ENCODE peak calls at places on chromosome 9, in nine cellular contexts. One of them, this sample, is unnamed.

GRCh38 chr9:811101-811531 is 30.4 kb upstream of the DMRT1 start:
- DNase-seq in mesendoderm: no peak
- DNase-seq in NT2/D1: no peak
- DNase-seq in mammary epithelial cell: peak; percentile 73
- DNase-seq in tibial nerve: no peak
- DNase-seq in colonic mucosa: no peak
- DNase-seq in GM23248: peak; percentile 24
- DNase-seq in A673: no peak
- DNase-seq in Karpas-422: no peak
- DNase-seq in this sample: no peak

GRCh38 chr9:104970588-104970987 is 42.6 kb upstream of the ABCA1 start:
- DNase-seq in mesendoderm: peak; percentile 65
- DNase-seq in NT2/D1: no peak
- DNase-seq in mammary epithelial cell: no peak
- DNase-seq in tibial nerve: no peak
- DNase-seq in colonic mucosa: no peak
- DNase-seq in GM23248: peak; percentile 32
- DNase-seq in A673: no peak
- DNase-seq in Karpas-422: no peak
- DNase-seq in this sample: peak; percentile 82

GRCh38 chr9:76297721-76298239 is 96.4 kb downstream of the RFK start:
- DNase-seq in mesendoderm: no peak
- DNase-seq in NT2/D1: no peak
- DNase-seq in mammary epithelial cell: no peak
- DNase-seq in tibial nerve: peak; percentile 18
- DNase-seq in colonic mucosa: no peak
- DNase-seq in GM23248: peak; percentile 51
- DNase-seq in A673: no peak
- DNase-seq in Karpas-422: no peak
- DNase-seq in this sample: peak; percentile 73

GRCh38 chr9:5509573-5509972 is 758 bp upstream of the PDCD1LG2 start:
- DNase-seq in mesendoderm: peak; percentile 94
- DNase-seq in NT2/D1: no peak
- DNase-seq in mammary epithelial cell: peak; percentile 80
- DNase-seq in tibial nerve: no peak
- DNase-seq in colonic mucosa: no peak
- DNase-seq in GM23248: peak; percentile 95
- DNase-seq in A673: peak; percentile 83
- DNase-seq in Karpas-422: no peak
- DNase-seq in this sample: peak; percentile 96

GRCh38 chr9:75148551-75148950 is 60.2 kb downstream of the OSTF1 start:
- DNase-seq in mesendoderm: no peak
- DNase-seq in NT2/D1: no peak
- DNase-seq in mammary epithelial cell: peak; percentile 14
- DNase-seq in tibial nerve: no peak
- DNase-seq in colonic mucosa: no peak
- DNase-seq in GM23248: peak; percentile 90
- DNase-seq in A673: no peak
- DNase-seq in Karpas-422: no peak
- DNase-seq in this sample: peak; percentile 92

GRCh38 chr9:6931913-6932312 is 174.1 kb downstream of the KDM4C start:
- DNase-seq in mesendoderm: peak; percentile 21
- DNase-seq in NT2/D1: no peak
- DNase-seq in mammary epithelial cell: peak; percentile 87
- DNase-seq in tibial nerve: no peak
- DNase-seq in colonic mucosa: no peak
- DNase-seq in GM23248: peak; percentile 83
- DNase-seq in A673: peak; percentile 18
- DNase-seq in Karpas-422: no peak
- DNase-seq in this sample: peak; percentile 80

GRCh38 chr9:70635790-70636189 is 221.3 kb upstream of the KLF9 start:
- DNase-seq in mesendoderm: no peak
- DNase-seq in NT2/D1: no peak
- DNase-seq in mammary epithelial cell: peak; percentile 8
- DNase-seq in tibial nerve: no peak
- DNase-seq in colonic mucosa: no peak
- DNase-seq in GM23248: no peak
- DNase-seq in A673: no peak
- DNase-seq in Karpas-422: no peak
- DNase-seq in this sample: no peak

GRCh38 chr9:1025131-1025530 is 25.0 kb upstream of the DMRT2 start:
- DNase-seq in mesendoderm: no peak
- DNase-seq in NT2/D1: peak; percentile 3
- DNase-seq in mammary epithelial cell: peak; percentile 37
- DNase-seq in tibial nerve: no peak
- DNase-seq in colonic mucosa: no peak
- DNase-seq in GM23248: no peak
- DNase-seq in A673: no peak
- DNase-seq in Karpas-422: no peak
- DNase-seq in this sample: no peak

GRCh38 chr9:37745970-37746369 is 7.6 kb upstream of the TRMT10B start:
- DNase-seq in mesendoderm: no peak
- DNase-seq in NT2/D1: no peak
- DNase-seq in mammary epithelial cell: no peak
- DNase-seq in tibial nerve: no peak
- DNase-seq in colonic mucosa: no peak
- DNase-seq in GM23248: no peak
- DNase-seq in A673: no peak
- DNase-seq in Karpas-422: no peak
- DNase-seq in this sample: no peak

GRCh38 chr9:136502940-136503550 is 20.2 kb upstream of the SEC16A start:
- DNase-seq in mesendoderm: no peak
- DNase-seq in NT2/D1: no peak
- DNase-seq in mammary epithelial cell: no peak
- DNase-seq in tibial nerve: no peak
- DNase-seq in colonic mucosa: no peak
- DNase-seq in GM23248: no peak
- DNase-seq in A673: no peak
- DNase-seq in Karpas-422: no peak
- DNase-seq in this sample: no peak

GRCh38 chr9:101242651-101243050 is 142.2 kb downstream of the BAAT start:
- DNase-seq in mesendoderm: no peak
- DNase-seq in NT2/D1: no peak
- DNase-seq in mammary epithelial cell: no peak
- DNase-seq in tibial nerve: no peak
- DNase-seq in colonic mucosa: no peak
- DNase-seq in GM23248: no peak
- DNase-seq in A673: no peak
- DNase-seq in Karpas-422: no peak
- DNase-seq in this sample: no peak

GRCh38 chr9:23648651-23649050 is 177.4 kb downstream of the ELAVL2 start:
- DNase-seq in mesendoderm: no peak
- DNase-seq in NT2/D1: no peak
- DNase-seq in mammary epithelial cell: no peak
- DNase-seq in tibial nerve: no peak
- DNase-seq in colonic mucosa: no peak
- DNase-seq in GM23248: no peak
- DNase-seq in A673: no peak
- DNase-seq in Karpas-422: no peak
- DNase-seq in this sample: no peak

GRCh38 chr9:7169717-7170348 is 412.1 kb downstream of the KDM4C start:
- DNase-seq in mesendoderm: no peak
- DNase-seq in NT2/D1: no peak
- DNase-seq in mammary epithelial cell: no peak
- DNase-seq in tibial nerve: no peak
- DNase-seq in colonic mucosa: no peak
- DNase-seq in GM23248: peak; percentile 54
- DNase-seq in A673: peak; percentile 21
- DNase-seq in Karpas-422: no peak
- DNase-seq in this sample: peak; percentile 81

GRCh38 chr9:13755551-13755950 is 476.1 kb upstream of the MPDZ start:
- DNase-seq in mesendoderm: no peak
- DNase-seq in NT2/D1: no peak
- DNase-seq in mammary epithelial cell: peak; percentile 9
- DNase-seq in tibial nerve: no peak
- DNase-seq in colonic mucosa: no peak
- DNase-seq in GM23248: peak; percentile 5
- DNase-seq in A673: no peak
- DNase-seq in Karpas-422: no peak
- DNase-seq in this sample: no peak

GRCh38 chr9:2623866-2624682 is 2.5 kb downstream of the VLDLR start:
- DNase-seq in mesendoderm: peak; percentile 59
- DNase-seq in NT2/D1: no peak
- DNase-seq in mammary epithelial cell: no peak
- DNase-seq in tibial nerve: no peak
- DNase-seq in colonic mucosa: no peak
- DNase-seq in GM23248: no peak
- DNase-seq in A673: no peak
- DNase-seq in Karpas-422: no peak
- DNase-seq in this sample: no peak
- H3K4me3 ChIP-seq in mesendoderm: no peak overlapping the region
- H3K4me3 ChIP-seq in NT2/D1: no peak overlapping the region
- H3K4me3 ChIP-seq in mammary epithelial cell: no peak overlapping the region
- H3K4me3 ChIP-seq in tibial nerve: peak overlapping the region; percentile 61
- H3K4me3 ChIP-seq in colonic mucosa: no peak overlapping the region
- H3K4me3 ChIP-seq in GM23248: peak overlapping the region; percentile 83
- H3K4me3 ChIP-seq in A673: no peak overlapping the region
- H3K4me3 ChIP-seq in Karpas-422: peak overlapping the region; percentile 68
- H3K4me3 ChIP-seq in this sample: peak overlapping the region; percentile 76

DNA sequence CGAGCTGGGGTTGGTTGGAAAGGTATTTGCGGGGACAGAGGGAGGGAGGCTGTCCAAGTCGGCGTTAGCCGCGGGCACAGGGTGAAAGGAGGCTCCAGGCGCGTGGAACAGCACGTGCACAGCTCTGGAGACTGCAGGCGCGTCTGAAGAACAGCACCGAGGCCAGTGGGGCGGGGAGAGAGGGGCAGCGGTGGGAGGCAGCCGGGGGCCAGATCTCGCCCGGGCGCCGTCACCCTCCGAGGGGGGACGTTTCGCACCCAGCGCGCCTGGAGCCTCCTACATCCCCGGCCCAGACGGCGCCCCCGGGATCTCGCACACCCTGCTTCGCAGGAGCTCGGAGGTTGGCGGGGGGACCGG is 79.6 kb downstream of the NTNG2 start:
- DNase-seq in mesendoderm: no peak
- DNase-seq in NT2/D1: no peak
- DNase-seq in mammary epithelial cell: no peak
- DNase-seq in tibial nerve: no peak
- DNase-seq in colonic mucosa: no peak
- DNase-seq in GM23248: no peak
- DNase-seq in A673: no peak
- DNase-seq in Karpas-422: no peak
- DNase-seq in this sample: no peak
- H3K4me3 ChIP-seq in mesendoderm: peak overlapping the region; percentile 50
- H3K4me3 ChIP-seq in NT2/D1: peak overlapping the region; percentile 63
- H3K4me3 ChIP-seq in mammary epithelial cell: peak overlapping the region; percentile 46
- H3K4me3 ChIP-seq in tibial nerve: peak overlapping the region; percentile 82
- H3K4me3 ChIP-seq in colonic mucosa: peak overlapping the region; percentile 66
- H3K4me3 ChIP-seq in GM23248: peak overlapping the region; percentile 66
- H3K4me3 ChIP-seq in A673: peak overlapping the region; percentile 65
- H3K4me3 ChIP-seq in Karpas-422: peak overlapping the region; percentile 75
- H3K4me3 ChIP-seq in this sample: peak overlapping the region; percentile 57

GRCh38 chr9:3873818-3874217 is 348.0 kb upstream of the RFX3 start:
- DNase-seq in mesendoderm: peak; percentile 53
- DNase-seq in NT2/D1: peak; percentile 15
- DNase-seq in mammary epithelial cell: no peak
- DNase-seq in tibial nerve: no peak
- DNase-seq in colonic mucosa: no peak
- DNase-seq in GM23248: peak; percentile 30
- DNase-seq in A673: no peak
- DNase-seq in Karpas-422: no peak
- DNase-seq in this sample: peak; percentile 74

GRCh38 chr9:3879315-3879714 is 353.5 kb upstream of the RFX3 start:
- DNase-seq in mesendoderm: no peak
- DNase-seq in NT2/D1: no peak
- DNase-seq in mammary epithelial cell: no peak
- DNase-seq in tibial nerve: no peak
- DNase-seq in colonic mucosa: no peak
- DNase-seq in GM23248: no peak
- DNase-seq in A673: no peak
- DNase-seq in Karpas-422: no peak
- DNase-seq in this sample: no peak

GRCh38 chr9:3876553-3876952 is 350.8 kb upstream of the RFX3 start:
- DNase-seq in mesendoderm: no peak
- DNase-seq in NT2/D1: no peak
- DNase-seq in mammary epithelial cell: no peak
- DNase-seq in tibial nerve: no peak
- DNase-seq in colonic mucosa: no peak
- DNase-seq in GM23248: no peak
- DNase-seq in A673: no peak
- DNase-seq in Karpas-422: no peak
- DNase-seq in this sample: no peak

GRCh38 chr9:3874472-3875370 is 348.9 kb upstream of the RFX3 start:
- DNase-seq in mesendoderm: no peak
- DNase-seq in NT2/D1: no peak
- DNase-seq in mammary epithelial cell: no peak
- DNase-seq in tibial nerve: no peak
- DNase-seq in colonic mucosa: no peak
- DNase-seq in GM23248: no peak
- DNase-seq in A673: no peak
- DNase-seq in Karpas-422: no peak
- DNase-seq in this sample: no peak

GRCh38 chr9:3875371-3876132 is 349.8 kb upstream of the RFX3 start:
- DNase-seq in mesendoderm: no peak
- DNase-seq in NT2/D1: no peak
- DNase-seq in mammary epithelial cell: peak; percentile 65
- DNase-seq in tibial nerve: no peak
- DNase-seq in colonic mucosa: no peak
- DNase-seq in GM23248: peak; percentile 83
- DNase-seq in A673: peak; percentile 44
- DNase-seq in Karpas-422: no peak
- DNase-seq in this sample: peak; percentile 84
- H3K4me3 ChIP-seq in mesendoderm: no peak overlapping the region
- H3K4me3 ChIP-seq in NT2/D1: no peak overlapping the region
- H3K4me3 ChIP-seq in mammary epithelial cell: no peak overlapping the region
- H3K4me3 ChIP-seq in tibial nerve: no peak overlapping the region
- H3K4me3 ChIP-seq in colonic mucosa: no peak overlapping the region
- H3K4me3 ChIP-seq in GM23248: no peak overlapping the region
- H3K4me3 ChIP-seq in A673: no peak overlapping the region
- H3K4me3 ChIP-seq in Karpas-422: no peak overlapping the region
- H3K4me3 ChIP-seq in this sample: no peak overlapping the region

GRCh38 chr9:125843646-125844045 is 96.5 kb downstream of the PBX3 start:
- DNase-seq in mesendoderm: peak; percentile 43
- DNase-seq in NT2/D1: no peak
- DNase-seq in mammary epithelial cell: no peak
- DNase-seq in tibial nerve: no peak
- DNase-seq in colonic mucosa: no peak
- DNase-seq in GM23248: no peak
- DNase-seq in A673: no peak
- DNase-seq in Karpas-422: no peak
- DNase-seq in this sample: no peak

GRCh38 chr9:125842215-125842614 is 95.0 kb downstream of the PBX3 start:
- DNase-seq in mesendoderm: no peak
- DNase-seq in NT2/D1: no peak
- DNase-seq in mammary epithelial cell: no peak
- DNase-seq in tibial nerve: no peak
- DNase-seq in colonic mucosa: no peak
- DNase-seq in GM23248: no peak
- DNase-seq in A673: no peak
- DNase-seq in Karpas-422: no peak
- DNase-seq in this sample: no peak

GRCh38 chr9:125845271-125845808 is 98.2 kb downstream of the PBX3 start:
- DNase-seq in mesendoderm: no peak
- DNase-seq in NT2/D1: no peak
- DNase-seq in mammary epithelial cell: no peak
- DNase-seq in tibial nerve: no peak
- DNase-seq in colonic mucosa: no peak
- DNase-seq in GM23248: no peak
- DNase-seq in A673: no peak
- DNase-seq in Karpas-422: no peak
- DNase-seq in this sample: no peak

GRCh38 chr9:125847735-125848134 is 100.6 kb downstream of the PBX3 start:
- DNase-seq in mesendoderm: no peak
- DNase-seq in NT2/D1: no peak
- DNase-seq in mammary epithelial cell: no peak
- DNase-seq in tibial nerve: no peak
- DNase-seq in colonic mucosa: no peak
- DNase-seq in GM23248: no peak
- DNase-seq in A673: no peak
- DNase-seq in Karpas-422: no peak
- DNase-seq in this sample: no peak

GRCh38 chr9:125844611-125845010 is 97.4 kb downstream of the PBX3 start:
- DNase-seq in mesendoderm: no peak
- DNase-seq in NT2/D1: no peak
- DNase-seq in mammary epithelial cell: peak; percentile 49
- DNase-seq in tibial nerve: no peak
- DNase-seq in colonic mucosa: no peak
- DNase-seq in GM23248: no peak
- DNase-seq in A673: no peak
- DNase-seq in Karpas-422: no peak
- DNase-seq in this sample: no peak
- H3K4me3 ChIP-seq in mesendoderm: no peak overlapping the region
- H3K4me3 ChIP-seq in NT2/D1: no peak overlapping the region
- H3K4me3 ChIP-seq in mammary epithelial cell: peak overlapping the region; percentile 50
- H3K4me3 ChIP-seq in tibial nerve: no peak overlapping the region
- H3K4me3 ChIP-seq in colonic mucosa: no peak overlapping the region
- H3K4me3 ChIP-seq in GM23248: no peak overlapping the region
- H3K4me3 ChIP-seq in A673: no peak overlapping the region
- H3K4me3 ChIP-seq in Karpas-422: no peak overlapping the region
- H3K4me3 ChIP-seq in this sample: no peak overlapping the region